ENCODE peak calls at places on chromosomes 3 and 15, in four cellular contexts. A is sigmoid colon, D is PC-3, G is ovary. I is an unnamed sample. For H3K27me3 and H3K4me1, the result is how much of the 10 kb centered on the place peaks cover.

GRCh38 chr3:152742368-152743347 is 92.3 kb upstream of the P2RY1 start:
- DNase-seq in A (no peak), D (no peak), G (no peak), I (no peak)

GRCh38 chr15:73930371-73930770 is 4.1 kb downstream of the LOXL1 start:
- DNase-seq in A (no peak), D (no peak), G (peak), I (peak)

GRCh38 chr15:101050647-101051290 is 131.6 kb downstream of the LRRK1 start:
- DNase-seq in G (peak), A (peak), D (no peak), I (no peak)

GRCh38 chr3:157626817-157627216 is 123.6 kb upstream of the VEPH1 start:
- DNase-seq in A (no peak), D (peak), G (no peak), I (no peak)

GRCh38 chr3:44104668-44105321 is 136.9 kb upstream of the TOPAZ1 start:
- DNase-seq in G (no peak), A (no peak), D (peak), I (no peak)

GRCh38 chr15:33985751-33986150 is 17.5 kb downstream of the CHRM5 start:
- DNase-seq in D (no peak), A (no peak), G (no peak), I (no peak)

GRCh38 chr3:54538346-54538745 is 389.5 kb downstream of the LRTM1 start:
- DNase-seq in A (no peak), D (no peak), G (no peak), I (no peak)

GRCh38 chr15:60982249-60982932 is 246.7 kb downstream of the RORA start:
- DNase-seq in D (no peak), A (no peak), G (no peak), I (no peak)

GRCh38 chr3:74360406-74360805 is 254.1 kb downstream of the CNTN3 start:
- DNase-seq in G (no peak), D (no peak), A (no peak), I (no peak)

GRCh38 chr3:100316656-100317069 is 17.9 kb upstream of the NIT2 start:
- DNase-seq in D (peak), G (peak), A (no peak), I (no peak)

GRCh38 chr3:119301001-119301400 is 6.8 kb downstream of the ARHGAP31 start:
- DNase-seq in G (no peak), D (no peak), A (no peak), I (no peak)

GRCh38 chr3:115706311-115706829 is 83.1 kb downstream of the GAP43 start:
- DNase-seq in A (no peak), D (no peak), G (no peak), I (no peak)

GRCh38 chr3:187336322-187336721 is 31.9 kb upstream of the RTP4 start:
- DNase-seq in D (no peak), G (no peak), A (no peak), I (no peak)

GRCh38 chr3:138940446-138940845 is 6.5 kb downstream of the FOXL2 start:
- DNase-seq in A (peak), D (no peak), G (no peak), I (no peak)

GRCh38 chr3:197027151-197027895 is 2.3 kb downstream of the MELTF start:
- DNase-seq in G (no peak), D (peak), A (no peak), I (no peak)

GRCh38 chr3:14393440-14394111 is 8.8 kb upstream of the SLC6A6 start:
- DNase-seq in D (no peak), A (no peak), G (peak), I (no peak)

GRCh38 chr15:26771917-26772587 is 814 bp downstream of the GABRB3 start:
- DNase-seq in G (peak), D (no peak), A (no peak), I (peak)

GRCh38 chr3:123449092-123449985 is 449 bp upstream of the ADCY5 start:
- DNase-seq in D (no peak), G (peak), A (no peak), I (peak)

GRCh38 chr3:120419797-120420196 is 31.0 kb downstream of the FSTL1 start:
- DNase-seq in A (peak), G (no peak), D (no peak), I (no peak)

GRCh38 chr3:17231537-17232261 is 346.9 kb downstream of the PLCL2 start:
- DNase-seq in D (no peak), A (no peak), G (no peak), I (no peak)

GRCh38 chr15:100663066-100663465 is 60.7 kb downstream of the ASB7 start:
- DNase-seq in A (no peak), G (no peak), D (peak), I (no peak)

DNA sequence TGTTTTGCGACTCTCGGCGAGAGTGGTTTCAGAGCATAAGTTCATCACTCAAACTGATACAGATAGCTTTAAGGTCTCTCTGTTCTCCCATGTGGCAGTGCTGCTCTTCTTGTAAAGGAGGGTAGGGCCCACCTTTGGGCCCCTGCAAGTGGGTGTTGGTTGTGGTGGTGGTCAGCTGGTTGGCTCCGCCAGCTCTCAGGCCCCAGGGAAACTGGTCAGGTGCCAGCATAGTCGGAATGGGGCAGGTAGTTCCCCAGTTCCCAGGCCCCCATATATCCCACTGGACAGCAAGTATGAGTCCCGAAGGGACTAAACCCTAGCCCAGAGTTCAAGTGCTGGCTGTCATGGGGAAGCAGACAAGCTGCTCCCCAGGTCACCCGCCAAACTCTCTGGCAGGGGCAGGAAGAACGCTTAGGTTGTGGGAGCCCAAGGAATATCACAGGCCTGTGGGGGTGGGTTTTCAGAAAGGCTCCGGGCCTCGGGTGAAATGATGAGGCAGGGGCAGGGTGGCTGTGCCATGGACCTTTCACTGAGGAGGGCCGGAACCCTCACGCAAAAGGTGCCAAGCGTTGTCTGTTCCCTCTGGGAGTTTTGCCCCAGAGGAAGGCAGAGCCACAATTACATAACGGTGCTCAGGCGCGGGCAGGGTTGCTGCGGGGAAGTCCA is 185.1 kb downstream of the EFHB start:
- DNase-seq in G (no peak), A (no peak), D (no peak), I (no peak)
- TF ChIP-seq CTCF in G (no peak), A (no peak), D (no peak), I (no peak)

GRCh38 chr15:40928975-40929729 is at the start of gene DLL4:
- DNase-seq in D (peak), A (no peak), G (no peak), I (peak)
- H3K27me3 ChIP-seq in D (under half), A (half or more), G (under half), I (half or more)

GRCh38 chr3:194534243-194534642 is 47.4 kb upstream of the ATP13A3 start:
- DNase-seq in D (no peak), A (no peak), G (no peak), I (no peak)
- H3K4me1 ChIP-seq in D (under half), A (under half), G (under half), I (under half)

GRCh38 chr15:75362642-75363249 is 5.7 kb downstream of the MAN2C1 start:
- DNase-seq in G (no peak), D (no peak), A (no peak), I (no peak)
- TF ChIP-seq CTCF in G (no peak), D (no peak), A (no peak), I (no peak)

GRCh38 chr3:31980530-31981205 is 394 bp downstream of the OSBPL10 start:
- DNase-seq in D (peak), A (peak), G (peak), I (peak)

GRCh38 chr3:31977736-31978135 is 3.3 kb downstream of the OSBPL10 start:
- DNase-seq in A (no peak), D (no peak), G (no peak), I (no peak)

GRCh38 chr3:31978553-31978952 is 2.5 kb downstream of the OSBPL10 start:
- DNase-seq in D (peak), G (no peak), A (no peak), I (no peak)

GRCh38 chr3:31981206-31982181 is at the start of the genes OSBPL10 and ZNF860:
- DNase-seq in G (peak), D (peak), A (peak), I (peak)

GRCh38 chr3:31979006-31979697 is 1.9 kb downstream of the OSBPL10 start:
- DNase-seq in D (no peak), A (no peak), G (no peak), I (no peak)
- H3K27me3 ChIP-seq in D (under half), A (under half), G (under half), I (under half)

GRCh38 chr3:179181021-179181472 is 32.9 kb downstream of the PIK3CA start:
- DNase-seq in D (peak), A (no peak), G (no peak), I (no peak)
- H3K4me1 ChIP-seq in D (under half), A (under half), G (under half), I (under half)

DNA sequence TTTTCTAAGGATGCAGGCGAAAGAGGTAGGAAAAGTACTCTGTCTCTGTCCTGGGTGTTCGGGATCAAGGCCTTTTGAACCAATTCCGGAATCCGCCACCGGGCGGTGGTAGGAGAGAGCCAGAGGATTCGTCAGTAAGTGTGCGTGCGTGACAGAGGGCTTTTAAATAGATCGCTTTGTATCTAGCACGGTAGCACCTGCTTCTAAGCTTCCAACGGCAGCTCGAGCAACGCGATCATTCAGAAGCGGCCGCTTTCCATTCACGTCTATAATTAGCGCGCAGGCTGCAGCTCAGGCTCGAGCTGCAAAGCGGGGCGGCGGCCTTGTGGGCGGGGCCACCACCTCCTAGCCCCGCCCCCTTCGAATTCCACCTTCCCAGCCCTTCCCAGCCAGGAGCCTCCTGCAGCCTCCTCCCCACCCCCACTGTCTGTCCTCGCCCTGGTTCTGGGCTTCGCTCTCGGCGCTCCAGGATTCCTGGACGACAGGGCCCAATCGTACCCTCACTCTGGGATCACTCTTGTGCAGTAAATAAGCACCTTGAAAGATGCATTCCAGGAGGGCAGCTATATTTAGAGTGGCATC is 224.3 kb upstream of the TPRG1 start:
- DNase-seq in A (peak), D (peak), G (peak), I (peak)
- TF ChIP-seq CTCF in A (peak), D (peak), G (peak), I (no peak)

GRCh38 chr3:42758126-42758525 is 14.9 kb downstream of the CCDC13 start:
- DNase-seq in D (no peak), G (no peak), A (no peak), I (peak)
- H3K27me3 ChIP-seq in D (under half), G (under half), A (under half), I (under half)

I was measured in left lung.